ENCODE peak calls at places on chromosome 2, in nine cellular contexts. One of them, this sample, is unnamed. For H3K9me3, the result is how much of the 10 kb centered on the place peaks cover.

GRCh38 chr2:98876741-98877140 is 59.3 kb downstream of the CRACDL start:
- DNase-seq in kidney: no peak
- DNase-seq in pancreas: no peak
- DNase-seq in tibial artery: no peak
- DNase-seq in cardiac muscle cell: no peak
- DNase-seq in AG04450: no peak
- DNase-seq in mammary epithelial cell: no peak
- DNase-seq in CD8-positive, alpha-beta memory T cell: no peak
- DNase-seq in lower lobe of right lung: no peak
- DNase-seq in this sample: no peak

GRCh38 chr2:234373791-234374508 is 122.9 kb downstream of the ARL4C start:
- DNase-seq in tibial artery: no peak
- DNase-seq in cardiac muscle cell: no peak
- DNase-seq in pancreas: no peak
- DNase-seq in lower lobe of right lung: no peak
- DNase-seq in CD8-positive, alpha-beta memory T cell: no peak
- DNase-seq in kidney: no peak
- DNase-seq in AG04450: no peak
- DNase-seq in mammary epithelial cell: no peak
- DNase-seq in this sample: no peak

GRCh38 chr2:2026252-2026831 is 282.0 kb upstream of the PXDN start:
- DNase-seq in CD8-positive, alpha-beta memory T cell: no peak
- DNase-seq in AG04450: no peak
- DNase-seq in mammary epithelial cell: no peak
- DNase-seq in cardiac muscle cell: no peak
- DNase-seq in tibial artery: no peak
- DNase-seq in lower lobe of right lung: no peak
- DNase-seq in kidney: peak
- DNase-seq in pancreas: no peak
- DNase-seq in this sample: no peak

GRCh38 chr2:191582355-191582754 is 95.6 kb upstream of the NABP1 start:
- DNase-seq in kidney: no peak
- DNase-seq in tibial artery: no peak
- DNase-seq in lower lobe of right lung: no peak
- DNase-seq in pancreas: no peak
- DNase-seq in mammary epithelial cell: peak
- DNase-seq in CD8-positive, alpha-beta memory T cell: no peak
- DNase-seq in cardiac muscle cell: peak
- DNase-seq in AG04450: peak
- DNase-seq in this sample: no peak

GRCh38 chr2:85326406-85326945 is 1.3 kb downstream of the TGOLN2 start:
- DNase-seq in cardiac muscle cell: peak
- DNase-seq in kidney: no peak
- DNase-seq in pancreas: no peak
- DNase-seq in CD8-positive, alpha-beta memory T cell: peak
- DNase-seq in tibial artery: peak
- DNase-seq in AG04450: no peak
- DNase-seq in mammary epithelial cell: peak
- DNase-seq in lower lobe of right lung: no peak
- DNase-seq in this sample: peak

GRCh38 chr2:73238976-73239375 is 4.9 kb downstream of the CCT7 start:
- DNase-seq in mammary epithelial cell: no peak
- DNase-seq in pancreas: no peak
- DNase-seq in cardiac muscle cell: no peak
- DNase-seq in lower lobe of right lung: no peak
- DNase-seq in AG04450: no peak
- DNase-seq in kidney: no peak
- DNase-seq in tibial artery: peak
- DNase-seq in CD8-positive, alpha-beta memory T cell: no peak
- DNase-seq in this sample: no peak

GRCh38 chr2:105395691-105396090 is 3.2 kb downstream of the FHL2 start:
- DNase-seq in pancreas: no peak
- DNase-seq in CD8-positive, alpha-beta memory T cell: no peak
- DNase-seq in mammary epithelial cell: no peak
- DNase-seq in tibial artery: no peak
- DNase-seq in kidney: no peak
- DNase-seq in lower lobe of right lung: no peak
- DNase-seq in cardiac muscle cell: no peak
- DNase-seq in AG04450: no peak
- DNase-seq in this sample: no peak

GRCh38 chr2:157692768-157693167 is 64.1 kb upstream of the ACVR1C start:
- DNase-seq in lower lobe of right lung: no peak
- DNase-seq in cardiac muscle cell: peak
- DNase-seq in mammary epithelial cell: peak
- DNase-seq in AG04450: peak
- DNase-seq in pancreas: no peak
- DNase-seq in kidney: no peak
- DNase-seq in tibial artery: no peak
- DNase-seq in CD8-positive, alpha-beta memory T cell: no peak
- DNase-seq in this sample: no peak

GRCh38 chr2:46416739-46417403 is 62.5 kb upstream of the TMEM247 start:
- DNase-seq in tibial artery: no peak
- DNase-seq in AG04450: no peak
- DNase-seq in cardiac muscle cell: no peak
- DNase-seq in pancreas: no peak
- DNase-seq in CD8-positive, alpha-beta memory T cell: no peak
- DNase-seq in lower lobe of right lung: no peak
- DNase-seq in mammary epithelial cell: no peak
- DNase-seq in kidney: no peak
- DNase-seq in this sample: no peak
- H3K9me3 ChIP-seq in tibial artery: under half
- H3K9me3 ChIP-seq in AG04450: under half
- H3K9me3 ChIP-seq in cardiac muscle cell: under half
- H3K9me3 ChIP-seq in pancreas: under half
- H3K9me3 ChIP-seq in CD8-positive, alpha-beta memory T cell: under half
- H3K9me3 ChIP-seq in lower lobe of right lung: under half
- H3K9me3 ChIP-seq in mammary epithelial cell: under half
- H3K9me3 ChIP-seq in kidney: under half
- H3K9me3 ChIP-seq in this sample: under half

GRCh38 chr2:13681936-13682335 is 950.6 kb upstream of the LRATD1 start:
- DNase-seq in CD8-positive, alpha-beta memory T cell: no peak
- DNase-seq in cardiac muscle cell: no peak
- DNase-seq in lower lobe of right lung: no peak
- DNase-seq in pancreas: no peak
- DNase-seq in AG04450: no peak
- DNase-seq in mammary epithelial cell: peak
- DNase-seq in kidney: no peak
- DNase-seq in tibial artery: no peak
- DNase-seq in this sample: no peak

GRCh38 chr2:13682878-13683277 is 949.6 kb upstream of the LRATD1 start:
- DNase-seq in kidney: no peak
- DNase-seq in cardiac muscle cell: no peak
- DNase-seq in mammary epithelial cell: peak
- DNase-seq in CD8-positive, alpha-beta memory T cell: no peak
- DNase-seq in lower lobe of right lung: no peak
- DNase-seq in AG04450: no peak
- DNase-seq in pancreas: no peak
- DNase-seq in tibial artery: no peak
- DNase-seq in this sample: no peak

GRCh38 chr2:13686262-13686661 is 946.3 kb upstream of the LRATD1 start:
- DNase-seq in kidney: no peak
- DNase-seq in cardiac muscle cell: no peak
- DNase-seq in lower lobe of right lung: no peak
- DNase-seq in mammary epithelial cell: no peak
- DNase-seq in pancreas: no peak
- DNase-seq in AG04450: no peak
- DNase-seq in CD8-positive, alpha-beta memory T cell: no peak
- DNase-seq in tibial artery: no peak
- DNase-seq in this sample: no peak
- H3K9me3 ChIP-seq in kidney: under half
- H3K9me3 ChIP-seq in cardiac muscle cell: under half
- H3K9me3 ChIP-seq in lower lobe of right lung: under half
- H3K9me3 ChIP-seq in mammary epithelial cell: under half
- H3K9me3 ChIP-seq in pancreas: under half
- H3K9me3 ChIP-seq in AG04450: under half
- H3K9me3 ChIP-seq in CD8-positive, alpha-beta memory T cell: under half
- H3K9me3 ChIP-seq in tibial artery: under half
- H3K9me3 ChIP-seq in this sample: under half

GRCh38 chr2:240421396-240421795 is 14.1 kb upstream of the GPC1 start:
- DNase-seq in AG04450: no peak
- DNase-seq in lower lobe of right lung: no peak
- DNase-seq in mammary epithelial cell: no peak
- DNase-seq in tibial artery: no peak
- DNase-seq in kidney: peak
- DNase-seq in pancreas: peak
- DNase-seq in CD8-positive, alpha-beta memory T cell: no peak
- DNase-seq in cardiac muscle cell: no peak
- DNase-seq in this sample: no peak

GRCh38 chr2:240425236-240425615 is 10.2 kb upstream of the GPC1 start:
- DNase-seq in AG04450: no peak
- DNase-seq in mammary epithelial cell: no peak
- DNase-seq in pancreas: no peak
- DNase-seq in tibial artery: no peak
- DNase-seq in cardiac muscle cell: no peak
- DNase-seq in CD8-positive, alpha-beta memory T cell: no peak
- DNase-seq in kidney: no peak
- DNase-seq in lower lobe of right lung: no peak
- DNase-seq in this sample: no peak

GRCh38 chr2:240424341-240425235 is 10.9 kb upstream of the GPC1 start:
- DNase-seq in pancreas: peak
- DNase-seq in CD8-positive, alpha-beta memory T cell: no peak
- DNase-seq in kidney: peak
- DNase-seq in lower lobe of right lung: peak
- DNase-seq in cardiac muscle cell: no peak
- DNase-seq in tibial artery: peak
- DNase-seq in AG04450: no peak
- DNase-seq in mammary epithelial cell: no peak
- DNase-seq in this sample: no peak

GRCh38 chr2:240423788-240424191 is 11.7 kb upstream of the GPC1 start:
- DNase-seq in pancreas: peak
- DNase-seq in AG04450: no peak
- DNase-seq in tibial artery: peak
- DNase-seq in cardiac muscle cell: no peak
- DNase-seq in CD8-positive, alpha-beta memory T cell: no peak
- DNase-seq in kidney: peak
- DNase-seq in mammary epithelial cell: no peak
- DNase-seq in lower lobe of right lung: peak
- DNase-seq in this sample: peak

GRCh38 chr2:240422683-240423329 is 12.7 kb upstream of the GPC1 start:
- DNase-seq in kidney: no peak
- DNase-seq in tibial artery: no peak
- DNase-seq in mammary epithelial cell: no peak
- DNase-seq in lower lobe of right lung: no peak
- DNase-seq in pancreas: no peak
- DNase-seq in CD8-positive, alpha-beta memory T cell: no peak
- DNase-seq in AG04450: no peak
- DNase-seq in cardiac muscle cell: no peak
- DNase-seq in this sample: no peak
- H3K9me3 ChIP-seq in kidney: under half
- H3K9me3 ChIP-seq in tibial artery: under half
- H3K9me3 ChIP-seq in mammary epithelial cell: under half
- H3K9me3 ChIP-seq in lower lobe of right lung: under half
- H3K9me3 ChIP-seq in pancreas: under half
- H3K9me3 ChIP-seq in CD8-positive, alpha-beta memory T cell: under half
- H3K9me3 ChIP-seq in AG04450: under half
- H3K9me3 ChIP-seq in cardiac muscle cell: under half
- H3K9me3 ChIP-seq in this sample: under half

DNA sequence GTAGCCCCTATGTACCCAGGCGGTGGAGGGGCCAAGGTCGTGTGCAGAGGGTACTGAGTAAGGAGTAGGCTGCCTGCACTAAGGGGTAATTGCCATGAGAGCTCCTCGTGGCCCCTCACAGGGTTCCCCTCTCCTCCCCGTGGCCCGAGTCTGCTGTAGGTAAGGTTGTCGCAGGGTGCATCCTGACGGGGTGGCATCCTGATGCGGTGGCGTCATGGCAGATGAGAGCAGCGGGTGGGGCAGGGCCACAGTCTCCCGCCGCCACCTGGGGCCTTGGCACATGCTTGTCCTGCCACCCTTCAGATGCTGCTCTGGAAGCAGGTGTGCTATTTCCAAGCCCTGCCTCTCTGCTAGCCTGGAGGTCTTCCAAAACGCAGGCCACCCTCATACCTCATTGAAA is 89.7 kb downstream of the EIPR1 start:
- DNase-seq in CD8-positive, alpha-beta memory T cell: no peak
- DNase-seq in kidney: no peak
- DNase-seq in lower lobe of right lung: peak
- DNase-seq in tibial artery: no peak
- DNase-seq in mammary epithelial cell: no peak
- DNase-seq in cardiac muscle cell: no peak
- DNase-seq in pancreas: no peak
- DNase-seq in AG04450: no peak
- DNase-seq in this sample: no peak
- H3K9me3 ChIP-seq in CD8-positive, alpha-beta memory T cell: under half
- H3K9me3 ChIP-seq in kidney: under half
- H3K9me3 ChIP-seq in lower lobe of right lung: under half
- H3K9me3 ChIP-seq in tibial artery: under half
- H3K9me3 ChIP-seq in mammary epithelial cell: under half
- H3K9me3 ChIP-seq in cardiac muscle cell: under half
- H3K9me3 ChIP-seq in pancreas: under half
- H3K9me3 ChIP-seq in AG04450: under half
- H3K9me3 ChIP-seq in this sample: under half

GRCh38 chr2:145771526-145771925 is 1251.6 kb upstream of the ZEB2 start:
- DNase-seq in tibial artery: no peak
- DNase-seq in kidney: no peak
- DNase-seq in CD8-positive, alpha-beta memory T cell: no peak
- DNase-seq in pancreas: no peak
- DNase-seq in AG04450: no peak
- DNase-seq in lower lobe of right lung: no peak
- DNase-seq in mammary epithelial cell: no peak
- DNase-seq in cardiac muscle cell: no peak
- DNase-seq in this sample: no peak
- H3K9me3 ChIP-seq in tibial artery: under half
- H3K9me3 ChIP-seq in kidney: under half
- H3K9me3 ChIP-seq in CD8-positive, alpha-beta memory T cell: under half
- H3K9me3 ChIP-seq in pancreas: under half
- H3K9me3 ChIP-seq in AG04450: under half
- H3K9me3 ChIP-seq in lower lobe of right lung: under half
- H3K9me3 ChIP-seq in mammary epithelial cell: under half
- H3K9me3 ChIP-seq in cardiac muscle cell: under half
- H3K9me3 ChIP-seq in this sample: under half